ENCODE peak calls at places on chromosomes 1 and 21, in six cellular contexts. One of them, this sample, is unnamed.

GRCh38 chr1:92839442-92839841 is 7.6 kb downstream of the RPL5 start:
- DNase-seq in cardiac muscle cell: no peak
- DNase-seq in epithelial cell of esophagus: no peak
- DNase-seq in lung: no peak
- DNase-seq in coronary artery: no peak
- DNase-seq in OCI-LY7: no peak
- DNase-seq in this sample: no peak

GRCh38 chr1:15748264-15748663 is 6.0 kb downstream of the TMEM82 start:
- DNase-seq in cardiac muscle cell: no peak
- DNase-seq in epithelial cell of esophagus: no peak
- DNase-seq in lung: no peak
- DNase-seq in coronary artery: no peak
- DNase-seq in OCI-LY7: no peak
- DNase-seq in this sample: no peak

GRCh38 chr1:178055093-178055492 is 38.8 kb upstream of the RASAL2 start:
- DNase-seq in cardiac muscle cell: peak; percentile 58
- DNase-seq in epithelial cell of esophagus: peak; percentile 39
- DNase-seq in lung: peak; percentile 40
- DNase-seq in coronary artery: no peak
- DNase-seq in OCI-LY7: peak; percentile 4
- DNase-seq in this sample: no peak

GRCh38 chr1:208506812-208507211 is 262.6 kb upstream of the PLXNA2 start:
- DNase-seq in cardiac muscle cell: no peak
- DNase-seq in epithelial cell of esophagus: no peak
- DNase-seq in lung: no peak
- DNase-seq in coronary artery: no peak
- DNase-seq in OCI-LY7: no peak
- DNase-seq in this sample: no peak

GRCh38 chr21:17660449-17660848 is 47.7 kb upstream of the BTG3 start:
- DNase-seq in cardiac muscle cell: no peak
- DNase-seq in epithelial cell of esophagus: peak; percentile 71
- DNase-seq in lung: no peak
- DNase-seq in coronary artery: no peak
- DNase-seq in OCI-LY7: no peak
- DNase-seq in this sample: no peak

GRCh38 chr1:108758782-108759181 is 12.3 kb downstream of the STXBP3 start:
- DNase-seq in cardiac muscle cell: no peak
- DNase-seq in epithelial cell of esophagus: no peak
- DNase-seq in lung: no peak
- DNase-seq in coronary artery: no peak
- DNase-seq in OCI-LY7: no peak
- DNase-seq in this sample: no peak

GRCh38 chr1:183247066-183247465 is 61.0 kb downstream of the LAMC2 start:
- DNase-seq in cardiac muscle cell: no peak
- DNase-seq in epithelial cell of esophagus: no peak
- DNase-seq in lung: no peak
- DNase-seq in coronary artery: no peak
- DNase-seq in OCI-LY7: no peak
- DNase-seq in this sample: no peak

GRCh38 chr1:100353988-100354387 is 1.7 kb downstream of the CDC14A start:
- DNase-seq in cardiac muscle cell: peak; percentile 53
- DNase-seq in epithelial cell of esophagus: peak; percentile 53
- DNase-seq in lung: no peak
- DNase-seq in coronary artery: no peak
- DNase-seq in OCI-LY7: peak; percentile 12
- DNase-seq in this sample: no peak

GRCh38 chr1:201346337-201346939 is 31.0 kb downstream of the TNNT2 start:
- DNase-seq in cardiac muscle cell: peak; percentile 86
- DNase-seq in epithelial cell of esophagus: peak; percentile 85
- DNase-seq in lung: peak; percentile 53
- DNase-seq in coronary artery: no peak
- DNase-seq in OCI-LY7: peak; percentile 23
- DNase-seq in this sample: no peak

GRCh38 chr1:109474697-109475096 is 8.4 kb downstream of the SYPL2 start:
- DNase-seq in cardiac muscle cell: no peak
- DNase-seq in epithelial cell of esophagus: no peak
- DNase-seq in lung: no peak
- DNase-seq in coronary artery: no peak
- DNase-seq in OCI-LY7: no peak
- DNase-seq in this sample: no peak

GRCh38 chr21:44957047-44957831 is 17.4 kb downstream of the SLX9 start:
- DNase-seq in cardiac muscle cell: no peak
- DNase-seq in epithelial cell of esophagus: no peak
- DNase-seq in lung: no peak
- DNase-seq in coronary artery: no peak
- DNase-seq in OCI-LY7: no peak
- DNase-seq in this sample: no peak

GRCh38 chr1:82377201-82377884 is 576.6 kb downstream of the ADGRL2 start:
- DNase-seq in cardiac muscle cell: no peak
- DNase-seq in epithelial cell of esophagus: peak; percentile 87
- DNase-seq in lung: no peak
- DNase-seq in coronary artery: no peak
- DNase-seq in OCI-LY7: no peak
- DNase-seq in this sample: no peak

GRCh38 chr1:70762386-70762785 is 285.2 kb downstream of the PTGER3 start:
- DNase-seq in cardiac muscle cell: no peak
- DNase-seq in epithelial cell of esophagus: no peak
- DNase-seq in lung: no peak
- DNase-seq in coronary artery: no peak
- DNase-seq in OCI-LY7: no peak
- DNase-seq in this sample: no peak

GRCh38 chr21:45551316-45551715 is 9.1 kb upstream of the SLC19A1 start:
- DNase-seq in cardiac muscle cell: no peak
- DNase-seq in epithelial cell of esophagus: peak; percentile 83
- DNase-seq in lung: no peak
- DNase-seq in coronary artery: no peak
- DNase-seq in OCI-LY7: no peak
- DNase-seq in this sample: peak; percentile 27

GRCh38 chr1:11697893-11698210 is 6.3 kb downstream of the DRAXIN start:
- DNase-seq in cardiac muscle cell: no peak
- DNase-seq in epithelial cell of esophagus: no peak
- DNase-seq in lung: no peak
- DNase-seq in coronary artery: no peak
- DNase-seq in OCI-LY7: no peak
- DNase-seq in this sample: no peak

GRCh38 chr1:224151117-224151516 is 31.9 kb upstream of the DEGS1 start:
- DNase-seq in cardiac muscle cell: no peak
- DNase-seq in epithelial cell of esophagus: no peak
- DNase-seq in lung: no peak
- DNase-seq in coronary artery: no peak
- DNase-seq in OCI-LY7: no peak
- DNase-seq in this sample: no peak

GRCh38 chr1:225378880-225379279 is 49.0 kb downstream of the LBR start:
- DNase-seq in cardiac muscle cell: peak; percentile 86
- DNase-seq in epithelial cell of esophagus: peak; percentile 98
- DNase-seq in lung: no peak
- DNase-seq in coronary artery: no peak
- DNase-seq in OCI-LY7: no peak
- DNase-seq in this sample: no peak

GRCh38 chr1:87706198-87706597 is 377.5 kb downstream of the LMO4 start:
- DNase-seq in cardiac muscle cell: no peak
- DNase-seq in epithelial cell of esophagus: no peak
- DNase-seq in lung: no peak
- DNase-seq in coronary artery: no peak
- DNase-seq in OCI-LY7: no peak
- DNase-seq in this sample: no peak

GRCh38 chr1:214329456-214330220 is 48.7 kb downstream of the SMYD2 start:
- DNase-seq in cardiac muscle cell: no peak
- DNase-seq in epithelial cell of esophagus: no peak
- DNase-seq in lung: no peak
- DNase-seq in coronary artery: no peak
- DNase-seq in OCI-LY7: no peak
- DNase-seq in this sample: no peak

GRCh38 chr21:22791986-22792560 is 1793.9 kb downstream of the NCAM2 start:
- DNase-seq in cardiac muscle cell: peak; percentile 70
- DNase-seq in epithelial cell of esophagus: peak; percentile 50
- DNase-seq in lung: no peak
- DNase-seq in coronary artery: no peak
- DNase-seq in OCI-LY7: peak; percentile 64
- DNase-seq in this sample: peak; percentile 4

GRCh38 chr21:32257952-32258785 is 20.7 kb downstream of the MIS18A start:
- DNase-seq in cardiac muscle cell: peak; percentile 85
- DNase-seq in epithelial cell of esophagus: peak; percentile 80
- DNase-seq in lung: peak; percentile 71
- DNase-seq in coronary artery: no peak
- DNase-seq in OCI-LY7: peak; percentile 62
- DNase-seq in this sample: no peak

GRCh38 chr1:227766015-227766634 is 30.9 kb downstream of the SNAP47 start:
- DNase-seq in cardiac muscle cell: no peak
- DNase-seq in epithelial cell of esophagus: no peak
- DNase-seq in lung: no peak
- DNase-seq in coronary artery: no peak
- DNase-seq in OCI-LY7: no peak
- DNase-seq in this sample: no peak

GRCh38 chr1:236164273-236164672 is 21.9 kb downstream of the GPR137B start:
- DNase-seq in cardiac muscle cell: no peak
- DNase-seq in epithelial cell of esophagus: no peak
- DNase-seq in lung: no peak
- DNase-seq in coronary artery: no peak
- DNase-seq in OCI-LY7: no peak
- DNase-seq in this sample: no peak

GRCh38 chr1:170674986-170675385 is 11.1 kb downstream of the PRRX1 start:
- DNase-seq in cardiac muscle cell: no peak
- DNase-seq in epithelial cell of esophagus: no peak
- DNase-seq in lung: no peak
- DNase-seq in coronary artery: no peak
- DNase-seq in OCI-LY7: no peak
- DNase-seq in this sample: no peak

GRCh38 chr1:171566467-171566866 is 55.6 kb upstream of the MYOCOS start:
- DNase-seq in cardiac muscle cell: no peak
- DNase-seq in epithelial cell of esophagus: no peak
- DNase-seq in lung: no peak
- DNase-seq in coronary artery: no peak
- DNase-seq in OCI-LY7: no peak
- DNase-seq in this sample: no peak

GRCh38 chr1:227328405-227329019 is 10.2 kb upstream of the CDC42BPA start:
- DNase-seq in cardiac muscle cell: no peak
- DNase-seq in epithelial cell of esophagus: no peak
- DNase-seq in lung: no peak
- DNase-seq in coronary artery: no peak
- DNase-seq in OCI-LY7: no peak
- DNase-seq in this sample: no peak

GRCh38 chr1:51551848-51552296 is 32.8 kb upstream of the EPS15 start:
- DNase-seq in cardiac muscle cell: no peak
- DNase-seq in epithelial cell of esophagus: no peak
- DNase-seq in lung: no peak
- DNase-seq in coronary artery: no peak
- DNase-seq in OCI-LY7: no peak
- DNase-seq in this sample: no peak

GRCh38 chr1:173190101-173190895 is 16.8 kb downstream of the TNFSF4 start:
- DNase-seq in cardiac muscle cell: peak; percentile 69
- DNase-seq in epithelial cell of esophagus: peak; percentile 96
- DNase-seq in lung: peak; percentile 84
- DNase-seq in coronary artery: peak; percentile 84
- DNase-seq in OCI-LY7: no peak
- DNase-seq in this sample: no peak

GRCh38 chr1:7360526-7360925 is 410.6 kb upstream of the VAMP3 start:
- DNase-seq in cardiac muscle cell: no peak
- DNase-seq in epithelial cell of esophagus: no peak
- DNase-seq in lung: no peak
- DNase-seq in coronary artery: no peak
- DNase-seq in OCI-LY7: no peak
- DNase-seq in this sample: no peak

GRCh38 chr1:192732787-192733186 is 76.1 kb upstream of the RGS2 start:
- DNase-seq in cardiac muscle cell: no peak
- DNase-seq in epithelial cell of esophagus: peak; percentile 15
- DNase-seq in lung: no peak
- DNase-seq in coronary artery: no peak
- DNase-seq in OCI-LY7: peak; percentile 58
- DNase-seq in this sample: no peak

GRCh38 chr21:33751120-33751519 is 108.8 kb downstream of the ITSN1 start:
- DNase-seq in cardiac muscle cell: no peak
- DNase-seq in epithelial cell of esophagus: peak; percentile 24
- DNase-seq in lung: no peak
- DNase-seq in coronary artery: no peak
- DNase-seq in OCI-LY7: no peak
- DNase-seq in this sample: no peak

GRCh38 chr1:19439464-19440171 is 45.7 kb downstream of the CAPZB start:
- DNase-seq in cardiac muscle cell: peak; percentile 24
- DNase-seq in epithelial cell of esophagus: no peak
- DNase-seq in lung: no peak
- DNase-seq in coronary artery: no peak
- DNase-seq in OCI-LY7: peak; percentile 24
- DNase-seq in this sample: no peak
- TF ChIP-seq CTCF in cardiac muscle cell: peak; percentile 16
- TF ChIP-seq CTCF in epithelial cell of esophagus: no peak
- TF ChIP-seq CTCF in lung: no peak
- TF ChIP-seq CTCF in coronary artery: no peak
- TF ChIP-seq CTCF in OCI-LY7: peak; percentile 60
- TF ChIP-seq CTCF in this sample: peak; percentile 25

GRCh38 chr1:101394041-101394440 is 157.2 kb downstream of the S1PR1 start:
- DNase-seq in cardiac muscle cell: no peak
- DNase-seq in epithelial cell of esophagus: peak; percentile 10
- DNase-seq in lung: no peak
- DNase-seq in coronary artery: no peak
- DNase-seq in OCI-LY7: no peak
- DNase-seq in this sample: no peak

GRCh38 chr1:101388904-101389546 is 152.2 kb downstream of the S1PR1 start:
- DNase-seq in cardiac muscle cell: no peak
- DNase-seq in epithelial cell of esophagus: no peak
- DNase-seq in lung: no peak
- DNase-seq in coronary artery: no peak
- DNase-seq in OCI-LY7: peak; percentile 62
- DNase-seq in this sample: peak; percentile 85

DNA sequence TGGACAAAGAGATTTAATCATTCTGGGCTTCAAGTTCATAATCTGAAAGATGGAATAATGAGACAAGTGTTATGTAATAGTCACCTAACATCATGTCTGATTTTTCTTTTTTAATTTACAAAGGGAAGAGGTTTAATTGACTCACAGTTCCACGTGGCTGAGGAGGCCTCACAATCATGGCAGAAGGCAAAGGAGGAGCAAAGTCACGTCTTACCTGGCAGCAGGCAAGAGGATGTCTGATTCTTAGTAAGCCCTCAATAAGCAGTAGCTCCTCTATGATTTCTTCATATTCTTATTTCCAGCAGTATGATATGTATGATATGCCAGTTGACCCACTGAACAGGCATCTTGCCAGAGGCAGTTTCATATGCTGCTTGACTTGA is 152.7 kb downstream of the S1PR1 start:
- DNase-seq in cardiac muscle cell: no peak
- DNase-seq in epithelial cell of esophagus: no peak
- DNase-seq in lung: no peak
- DNase-seq in coronary artery: no peak
- DNase-seq in OCI-LY7: no peak
- DNase-seq in this sample: no peak
- H3K4me3 ChIP-seq in cardiac muscle cell: no peak overlapping the region
- H3K4me3 ChIP-seq in epithelial cell of esophagus: no peak overlapping the region
- H3K4me3 ChIP-seq in lung: no peak overlapping the region
- H3K4me3 ChIP-seq in coronary artery: no peak overlapping the region
- H3K4me3 ChIP-seq in OCI-LY7: no peak overlapping the region
- H3K4me3 ChIP-seq in this sample: no peak overlapping the region

GRCh38 chr1:156146006-156146748 is 7.2 kb upstream of the SEMA4A start:
- DNase-seq in cardiac muscle cell: peak; percentile 70
- DNase-seq in epithelial cell of esophagus: peak; percentile 93
- DNase-seq in lung: peak; percentile 78
- DNase-seq in coronary artery: no peak
- DNase-seq in OCI-LY7: peak; percentile 89
- DNase-seq in this sample: no peak
- TF ChIP-seq CTCF in cardiac muscle cell: peak; percentile 65
- TF ChIP-seq CTCF in epithelial cell of esophagus: peak; percentile 68
- TF ChIP-seq CTCF in lung: peak; percentile 51
- TF ChIP-seq CTCF in coronary artery: peak; percentile 36
- TF ChIP-seq CTCF in OCI-LY7: peak; percentile 93
- TF ChIP-seq CTCF in this sample: peak; percentile 72

GRCh38 chr1:65423884-65424655 is 3.6 kb downstream of the LEPR start:
- DNase-seq in cardiac muscle cell: no peak
- DNase-seq in epithelial cell of esophagus: peak; percentile 95
- DNase-seq in lung: no peak
- DNase-seq in coronary artery: no peak
- DNase-seq in OCI-LY7: no peak
- DNase-seq in this sample: peak; percentile 25
- H3K4me3 ChIP-seq in cardiac muscle cell: no peak overlapping the region
- H3K4me3 ChIP-seq in epithelial cell of esophagus: no peak overlapping the region
- H3K4me3 ChIP-seq in lung: no peak overlapping the region
- H3K4me3 ChIP-seq in coronary artery: no peak overlapping the region
- H3K4me3 ChIP-seq in OCI-LY7: no peak overlapping the region
- H3K4me3 ChIP-seq in this sample: no peak overlapping the region

This sample was measured in GM12864.